ENCODE peak calls at places on chromosomes 11 and 22, in eight cellular contexts. One of them, this sample, is unnamed.

GRCh38 chr11:86644291-86644690 is 28.1 kb downstream of the ME3 start:
- DNase-seq in esophagus muscularis mucosa: no peak
- DNase-seq in HFF-Myc: no peak
- DNase-seq in Calu3: no peak
- DNase-seq in CD4-positive, alpha-beta T cell: no peak
- DNase-seq in AG09309: no peak
- DNase-seq in progenitor cell of endocrine pancreas: no peak
- DNase-seq in transverse colon: no peak
- DNase-seq in this sample: no peak

GRCh38 chr11:20544536-20545237 is 54.7 kb upstream of the SLC6A5 start:
- DNase-seq in esophagus muscularis mucosa: no peak
- DNase-seq in HFF-Myc: no peak
- DNase-seq in Calu3: no peak
- DNase-seq in CD4-positive, alpha-beta T cell: no peak
- DNase-seq in AG09309: no peak
- DNase-seq in progenitor cell of endocrine pancreas: no peak
- DNase-seq in transverse colon: no peak
- DNase-seq in this sample: no peak

GRCh38 chr11:8728566-8728965 is 46.0 kb downstream of the RPL27A start:
- DNase-seq in esophagus muscularis mucosa: no peak
- DNase-seq in HFF-Myc: no peak
- DNase-seq in Calu3: no peak
- DNase-seq in CD4-positive, alpha-beta T cell: no peak
- DNase-seq in AG09309: no peak
- DNase-seq in progenitor cell of endocrine pancreas: no peak
- DNase-seq in transverse colon: no peak
- DNase-seq in this sample: no peak

GRCh38 chr11:60862171-60862570 is 5.2 kb upstream of the ZP1 start:
- DNase-seq in esophagus muscularis mucosa: no peak
- DNase-seq in HFF-Myc: no peak
- DNase-seq in Calu3: no peak
- DNase-seq in CD4-positive, alpha-beta T cell: no peak
- DNase-seq in AG09309: no peak
- DNase-seq in progenitor cell of endocrine pancreas: no peak
- DNase-seq in transverse colon: no peak
- DNase-seq in this sample: no peak

GRCh38 chr11:61294717-61295595 is at the start of gene VWCE:
- DNase-seq in esophagus muscularis mucosa: no peak
- DNase-seq in HFF-Myc: no peak
- DNase-seq in Calu3: peak
- DNase-seq in CD4-positive, alpha-beta T cell: peak
- DNase-seq in AG09309: no peak
- DNase-seq in progenitor cell of endocrine pancreas: peak
- DNase-seq in transverse colon: peak
- DNase-seq in this sample: peak

GRCh38 chr11:35318977-35319925 is 100.1 kb downstream of the SLC1A2 start:
- DNase-seq in esophagus muscularis mucosa: no peak
- DNase-seq in HFF-Myc: no peak
- DNase-seq in Calu3: no peak
- DNase-seq in CD4-positive, alpha-beta T cell: no peak
- DNase-seq in AG09309: no peak
- DNase-seq in progenitor cell of endocrine pancreas: no peak
- DNase-seq in transverse colon: no peak
- DNase-seq in this sample: no peak

GRCh38 chr11:94183886-94184264 is 55.2 kb downstream of the PANX1 start:
- DNase-seq in esophagus muscularis mucosa: peak
- DNase-seq in HFF-Myc: no peak
- DNase-seq in Calu3: peak
- DNase-seq in CD4-positive, alpha-beta T cell: no peak
- DNase-seq in AG09309: no peak
- DNase-seq in progenitor cell of endocrine pancreas: peak
- DNase-seq in transverse colon: peak
- DNase-seq in this sample: peak

GRCh38 chr11:66846671-66847091 is 3.4 kb downstream of the RCE1 start:
- DNase-seq in esophagus muscularis mucosa: no peak
- DNase-seq in HFF-Myc: no peak
- DNase-seq in Calu3: no peak
- DNase-seq in CD4-positive, alpha-beta T cell: no peak
- DNase-seq in AG09309: no peak
- DNase-seq in progenitor cell of endocrine pancreas: no peak
- DNase-seq in transverse colon: no peak
- DNase-seq in this sample: no peak

DNA sequence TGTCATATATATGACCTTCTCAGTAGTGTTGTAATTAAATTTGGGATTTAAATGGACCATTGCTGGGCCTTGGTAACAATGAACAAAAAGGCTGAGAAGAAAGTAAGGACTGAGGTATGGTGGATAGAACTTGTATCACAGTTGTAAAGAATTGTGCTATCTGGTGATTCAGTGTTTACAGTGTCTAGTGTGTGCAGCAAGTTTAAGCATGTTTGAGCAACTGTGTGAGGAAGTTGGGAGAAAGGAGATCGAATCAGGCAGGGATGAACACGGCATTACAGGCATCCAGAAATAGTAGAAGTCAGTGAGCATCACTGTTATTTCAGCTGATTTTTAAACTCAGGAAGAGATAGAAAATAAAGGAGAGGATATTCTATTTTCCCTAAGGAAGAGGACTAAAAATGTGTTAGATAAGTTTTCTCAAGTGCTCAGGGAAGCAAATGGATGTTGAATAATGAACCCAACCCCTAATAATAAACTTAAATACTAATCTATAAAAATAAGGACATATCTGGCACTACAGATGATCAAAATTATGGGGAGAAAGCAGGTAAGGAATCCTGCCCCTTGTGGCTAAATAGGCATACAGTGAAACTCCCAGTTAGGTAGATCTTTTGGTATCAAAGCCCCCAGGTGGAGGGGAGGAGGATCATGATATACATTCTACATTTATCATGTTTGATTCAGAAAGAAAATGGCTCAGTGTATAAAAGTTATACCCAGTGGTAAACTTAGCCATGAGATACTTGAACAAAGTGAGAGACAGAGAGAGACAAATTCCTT is 361.0 kb upstream of the ANO3 start:
- DNase-seq in esophagus muscularis mucosa: no peak
- DNase-seq in HFF-Myc: no peak
- DNase-seq in Calu3: peak
- DNase-seq in CD4-positive, alpha-beta T cell: no peak
- DNase-seq in AG09309: no peak
- DNase-seq in progenitor cell of endocrine pancreas: no peak
- DNase-seq in transverse colon: no peak
- DNase-seq in this sample: no peak
- TF ChIP-seq CTCF in esophagus muscularis mucosa: no peak
- TF ChIP-seq CTCF in HFF-Myc: peak
- TF ChIP-seq CTCF in Calu3: no peak
- TF ChIP-seq CTCF in CD4-positive, alpha-beta T cell: no peak
- TF ChIP-seq CTCF in AG09309: peak
- TF ChIP-seq CTCF in progenitor cell of endocrine pancreas: peak
- TF ChIP-seq CTCF in transverse colon: peak
- TF ChIP-seq CTCF in this sample: peak

DNA sequence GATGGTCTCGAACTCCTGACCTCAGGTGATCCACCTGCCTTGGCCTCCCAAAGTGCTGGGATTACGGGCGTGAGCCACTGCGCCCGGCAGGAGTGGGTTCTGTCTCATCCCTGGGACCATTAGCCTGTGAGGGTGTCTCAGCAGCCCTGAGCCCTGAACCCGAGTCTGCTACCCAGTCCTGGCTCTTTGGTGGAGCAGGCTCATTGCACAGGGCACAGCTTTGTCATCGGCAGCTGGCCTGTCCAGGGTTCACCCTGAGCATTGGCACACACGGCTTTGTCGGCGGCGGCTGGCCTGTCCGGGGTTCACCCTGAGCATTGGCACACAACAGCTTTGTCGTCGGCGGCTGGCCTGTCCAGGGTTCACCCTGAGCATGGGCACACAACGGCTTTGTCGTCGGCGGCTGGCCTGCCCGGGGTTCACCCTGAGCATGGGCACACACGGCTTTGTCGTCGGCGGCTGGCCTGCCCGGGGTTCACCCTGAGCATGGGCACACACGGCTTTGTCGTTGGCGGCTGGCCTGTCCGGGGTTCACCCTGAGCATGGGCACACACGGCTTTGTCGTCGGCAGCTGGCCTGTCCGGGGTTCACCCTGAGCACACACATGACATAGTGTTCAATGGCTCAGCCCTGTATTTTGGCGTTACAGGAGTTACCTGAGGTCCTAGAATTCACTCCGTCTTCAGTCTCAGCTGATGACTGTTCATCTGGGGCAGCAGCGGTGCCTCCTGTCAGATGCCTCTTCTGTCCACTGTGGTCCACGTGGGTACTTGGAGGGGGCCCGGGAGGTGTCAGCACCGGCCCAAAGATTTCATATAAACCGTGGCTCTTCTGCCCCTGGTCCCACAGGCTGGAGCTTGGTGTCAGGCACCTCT is 1082.5 kb downstream of the BRD1 start:
- DNase-seq in esophagus muscularis mucosa: peak
- DNase-seq in HFF-Myc: no peak
- DNase-seq in Calu3: no peak
- DNase-seq in CD4-positive, alpha-beta T cell: no peak
- DNase-seq in AG09309: no peak
- DNase-seq in progenitor cell of endocrine pancreas: peak
- DNase-seq in transverse colon: no peak
- DNase-seq in this sample: no peak
- TF ChIP-seq CTCF in esophagus muscularis mucosa: no peak
- TF ChIP-seq CTCF in HFF-Myc: no peak
- TF ChIP-seq CTCF in Calu3: no peak
- TF ChIP-seq CTCF in CD4-positive, alpha-beta T cell: no peak
- TF ChIP-seq CTCF in AG09309: no peak
- TF ChIP-seq CTCF in progenitor cell of endocrine pancreas: no peak
- TF ChIP-seq CTCF in transverse colon: no peak
- TF ChIP-seq CTCF in this sample: no peak

GRCh38 chr11:37905707-37906417 is 1307.8 kb upstream of the RAG2 start:
- DNase-seq in esophagus muscularis mucosa: no peak
- DNase-seq in HFF-Myc: no peak
- DNase-seq in Calu3: peak
- DNase-seq in CD4-positive, alpha-beta T cell: no peak
- DNase-seq in AG09309: no peak
- DNase-seq in progenitor cell of endocrine pancreas: no peak
- DNase-seq in transverse colon: peak
- DNase-seq in this sample: no peak
- TF ChIP-seq CTCF in esophagus muscularis mucosa: no peak
- TF ChIP-seq CTCF in HFF-Myc: no peak
- TF ChIP-seq CTCF in Calu3: no peak
- TF ChIP-seq CTCF in CD4-positive, alpha-beta T cell: no peak
- TF ChIP-seq CTCF in AG09309: no peak
- TF ChIP-seq CTCF in progenitor cell of endocrine pancreas: no peak
- TF ChIP-seq CTCF in transverse colon: no peak
- TF ChIP-seq CTCF in this sample: no peak

DNA sequence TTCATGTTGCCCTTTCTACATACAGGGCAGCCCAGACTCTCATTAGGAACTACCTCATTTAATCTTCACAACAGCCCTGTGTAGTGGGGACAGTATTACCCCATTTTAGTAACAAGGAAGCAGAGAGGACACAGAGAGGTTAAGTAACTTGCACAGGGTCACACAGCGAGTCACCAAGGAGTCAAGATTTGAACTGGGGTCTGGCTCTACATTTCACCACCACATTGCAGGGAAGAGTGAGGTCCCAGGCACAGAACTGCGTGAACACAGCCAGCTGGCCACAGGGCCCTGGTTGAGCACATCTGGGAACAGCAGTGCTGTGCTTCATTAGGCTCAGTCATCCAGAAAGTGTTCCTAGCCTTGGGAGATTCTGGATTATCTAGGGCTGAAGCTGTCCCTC is 45.4 kb upstream of the ISX start:
- DNase-seq in esophagus muscularis mucosa: no peak
- DNase-seq in HFF-Myc: no peak
- DNase-seq in Calu3: no peak
- DNase-seq in CD4-positive, alpha-beta T cell: no peak
- DNase-seq in AG09309: no peak
- DNase-seq in progenitor cell of endocrine pancreas: no peak
- DNase-seq in transverse colon: no peak
- DNase-seq in this sample: no peak
- TF ChIP-seq CTCF in esophagus muscularis mucosa: no peak
- TF ChIP-seq CTCF in HFF-Myc: no peak
- TF ChIP-seq CTCF in Calu3: no peak
- TF ChIP-seq CTCF in CD4-positive, alpha-beta T cell: no peak
- TF ChIP-seq CTCF in AG09309: no peak
- TF ChIP-seq CTCF in progenitor cell of endocrine pancreas: no peak
- TF ChIP-seq CTCF in transverse colon: no peak
- TF ChIP-seq CTCF in this sample: no peak

GRCh38 chr22:21447694-21448402 is 19.3 kb upstream of the TMEM191C start:
- DNase-seq in esophagus muscularis mucosa: no peak
- DNase-seq in HFF-Myc: no peak
- DNase-seq in Calu3: no peak
- DNase-seq in CD4-positive, alpha-beta T cell: no peak
- DNase-seq in AG09309: no peak
- DNase-seq in progenitor cell of endocrine pancreas: no peak
- DNase-seq in transverse colon: no peak
- DNase-seq in this sample: peak
- TF ChIP-seq CTCF in esophagus muscularis mucosa: no peak
- TF ChIP-seq CTCF in HFF-Myc: peak
- TF ChIP-seq CTCF in Calu3: no peak
- TF ChIP-seq CTCF in CD4-positive, alpha-beta T cell: no peak
- TF ChIP-seq CTCF in AG09309: peak
- TF ChIP-seq CTCF in progenitor cell of endocrine pancreas: peak
- TF ChIP-seq CTCF in transverse colon: no peak
- TF ChIP-seq CTCF in this sample: no peak

GRCh38 chr11:22732588-22732987 is 66.2 kb downstream of the GAS2 start:
- DNase-seq in esophagus muscularis mucosa: no peak
- DNase-seq in HFF-Myc: no peak
- DNase-seq in Calu3: no peak
- DNase-seq in CD4-positive, alpha-beta T cell: no peak
- DNase-seq in AG09309: no peak
- DNase-seq in progenitor cell of endocrine pancreas: no peak
- DNase-seq in transverse colon: no peak
- DNase-seq in this sample: no peak

GRCh38 chr11:22728600-22729394 is 62.4 kb downstream of the GAS2 start:
- DNase-seq in esophagus muscularis mucosa: no peak
- DNase-seq in HFF-Myc: no peak
- DNase-seq in Calu3: no peak
- DNase-seq in CD4-positive, alpha-beta T cell: no peak
- DNase-seq in AG09309: no peak
- DNase-seq in progenitor cell of endocrine pancreas: no peak
- DNase-seq in transverse colon: no peak
- DNase-seq in this sample: no peak

GRCh38 chr11:22733433-22733832 is 67.0 kb downstream of the GAS2 start:
- DNase-seq in esophagus muscularis mucosa: no peak
- DNase-seq in HFF-Myc: no peak
- DNase-seq in Calu3: no peak
- DNase-seq in CD4-positive, alpha-beta T cell: no peak
- DNase-seq in AG09309: no peak
- DNase-seq in progenitor cell of endocrine pancreas: no peak
- DNase-seq in transverse colon: no peak
- DNase-seq in this sample: no peak

GRCh38 chr11:22733849-22734248 is 67.4 kb downstream of the GAS2 start:
- DNase-seq in esophagus muscularis mucosa: no peak
- DNase-seq in HFF-Myc: no peak
- DNase-seq in Calu3: no peak
- DNase-seq in CD4-positive, alpha-beta T cell: no peak
- DNase-seq in AG09309: no peak
- DNase-seq in progenitor cell of endocrine pancreas: no peak
- DNase-seq in transverse colon: no peak
- DNase-seq in this sample: no peak

GRCh38 chr11:22730319-22730718 is 63.9 kb downstream of the GAS2 start:
- DNase-seq in esophagus muscularis mucosa: no peak
- DNase-seq in HFF-Myc: no peak
- DNase-seq in Calu3: peak
- DNase-seq in CD4-positive, alpha-beta T cell: no peak
- DNase-seq in AG09309: no peak
- DNase-seq in progenitor cell of endocrine pancreas: no peak
- DNase-seq in transverse colon: no peak
- DNase-seq in this sample: no peak
- TF ChIP-seq CTCF in esophagus muscularis mucosa: no peak
- TF ChIP-seq CTCF in HFF-Myc: no peak
- TF ChIP-seq CTCF in Calu3: no peak
- TF ChIP-seq CTCF in CD4-positive, alpha-beta T cell: peak
- TF ChIP-seq CTCF in AG09309: no peak
- TF ChIP-seq CTCF in progenitor cell of endocrine pancreas: peak
- TF ChIP-seq CTCF in transverse colon: peak
- TF ChIP-seq CTCF in this sample: no peak

This sample was measured in glutamatergic neuron.